ENCODE peak calls at places on chromosomes 5 and 9, in four cellular contexts. J is uterus, K is ascending aorta, O is mesenchymal stem cell. R is an unnamed sample.
A peak's percentile ranks its signal among the peaks of the same experiment; 100 is the strongest.

GRCh38 chr9:20989923-20990341 is 41.5 kb downstream of the HACD4 start:
- DNase-seq in K (peak; percentile 21), J (no peak), O (no peak), R (no peak)

GRCh38 chr5:131164161-131164930 is 710 bp downstream of the HINT1 start:
- DNase-seq in O (peak; percentile 82), J (peak; percentile 61), K (no peak), R (peak; percentile 38)

GRCh38 chr5:177475563-177476427 is 2.4 kb upstream of the DBN1 start:
- DNase-seq in K (no peak), J (peak; percentile 31), O (peak; percentile 26), R (no peak)

GRCh38 chr5:67215592-67216471 is 19.2 kb upstream of the CD180 start:
- DNase-seq in K (peak; percentile 70), J (peak; percentile 42), O (peak; percentile 42), R (peak; percentile 53)

GRCh38 chr5:16260000-16260399 is 80.4 kb upstream of the MARCHF11 start:
- DNase-seq in O (no peak), K (no peak), J (no peak), R (no peak)

GRCh38 chr5:146789712-146790660 is 88.6 kb downstream of the PPP2R2B start:
- DNase-seq in O (no peak), K (no peak), J (no peak), R (no peak)

GRCh38 chr9:113955076-113955752 is 79.1 kb downstream of the ZNF618 start:
- DNase-seq in K (no peak), J (no peak), O (peak; percentile 83), R (peak; percentile 32)

GRCh38 chr9:111975709-111976108 is 79.1 kb downstream of the UGCG start:
- DNase-seq in O (no peak), K (no peak), J (no peak), R (no peak)

GRCh38 chr9:133509179-133510083 is 15.3 kb downstream of the MYMK start:
- DNase-seq in O (peak; percentile 27), K (no peak), J (no peak), R (no peak)

GRCh38 chr9:26243722-26244121 is 565.5 kb upstream of the TUSC1 start:
- DNase-seq in O (peak; percentile 88), K (no peak), J (no peak), R (no peak)

GRCh38 chr9:71762900-71763653 is 5.2 kb downstream of the CEMIP2 start:
- DNase-seq in K (no peak), J (no peak), O (peak; percentile 44), R (no peak)

GRCh38 chr5:133376986-133377385 is 235.4 kb downstream of the FSTL4 start:
- DNase-seq in K (no peak), O (no peak), J (no peak), R (no peak)

GRCh38 chr9:7185612-7186011 is 427.8 kb downstream of the KDM4C start:
- DNase-seq in O (peak; percentile 61), J (no peak), K (no peak), R (no peak)

GRCh38 chr9:35840901-35841900 is 12.2 kb downstream of the TMEM8B start:
- DNase-seq in K (no peak), O (no peak), J (no peak), R (no peak)

GRCh38 chr9:91555132-91555531 is 131.5 kb upstream of the NFIL3 start:
- DNase-seq in J (no peak), K (no peak), O (no peak), R (no peak)

GRCh38 chr9:35333551-35333950 is 156.4 kb upstream of the RUSC2 start:
- DNase-seq in O (peak; percentile 52), J (no peak), K (no peak), R (no peak)

GRCh38 chr9:6538666-6539071 is 106.9 kb downstream of the GLDC start:
- DNase-seq in O (peak; percentile 45), K (no peak), J (no peak), R (no peak)

GRCh38 chr9:12627091-12627490 is 66.1 kb upstream of the TYRP1 start:
- DNase-seq in K (no peak), O (no peak), J (no peak), R (no peak)

GRCh38 chr5:40429258-40430111 is 250.2 kb upstream of the PTGER4 start:
- DNase-seq in J (no peak), K (no peak), O (peak; percentile 7), R (no peak)

GRCh38 chr5:171920765-171921391 is 85.6 kb downstream of the FBXW11 start:
- DNase-seq in K (no peak), O (no peak), J (no peak), R (no peak)

GRCh38 chr5:2703615-2704014 is 47.9 kb downstream of the IRX2 start:
- DNase-seq in K (no peak), J (no peak), O (no peak), R (no peak)

GRCh38 chr9:123606141-123606540 is 250.1 kb downstream of the CRB2 start:
- DNase-seq in K (no peak), O (no peak), J (no peak), R (no peak)

GRCh38 chr5:133664422-133664821 is 52.1 kb upstream of the FSTL4 start:
- DNase-seq in O (peak; percentile 6), K (no peak), J (no peak), R (no peak)

GRCh38 chr9:110111868-110112267 is 96.1 kb downstream of the C9orf152 start:
- DNase-seq in J (no peak), O (no peak), K (no peak), R (no peak)

GRCh38 chr9:21317956-21318923 is 13.1 kb upstream of the IFNA5 start:
- DNase-seq in J (peak; percentile 17), K (no peak), O (peak; percentile 56), R (no peak)

GRCh38 chr9:96691326-96691725 is 36.2 kb upstream of the PRXL2C start:
- DNase-seq in O (no peak), K (no peak), J (no peak), R (no peak)

GRCh38 chr9:84856181-84856632 is 186.7 kb downstream of the NTRK2 start:
- DNase-seq in J (peak; percentile 38), O (no peak), K (no peak), R (no peak)

GRCh38 chr5:124060413-124061095 is 548.6 kb downstream of the CSNK1G3 start:
- DNase-seq in K (no peak), O (no peak), J (no peak), R (no peak)

GRCh38 chr9:37963936-37964739 is 60.2 kb upstream of the SLC25A51 start:
- DNase-seq in O (peak; percentile 91), J (no peak), K (peak; percentile 51), R (peak; percentile 60)

GRCh38 chr9:107707915-107708441 is 218.4 kb upstream of the KLF4 start:
- DNase-seq in O (peak; percentile 78), K (no peak), J (no peak), R (no peak)

GRCh38 chr9:77588319-77588937 is 59.7 kb downstream of the GNA14 start:
- DNase-seq in J (no peak), O (peak; percentile 85), K (no peak), R (no peak)

GRCh38 chr5:132227485-132228240 is at the start of gene P4HA2:
- DNase-seq in J (peak; percentile 89), O (peak; percentile 79), K (no peak), R (peak; percentile 20)

GRCh38 chr5:76041863-76042262 is 41.3 kb upstream of the SV2C start:
- DNase-seq in J (no peak), O (no peak), K (no peak), R (no peak)

GRCh38 chr5:6832272-6832671 is 119.0 kb downstream of the TENT4A start:
- DNase-seq in O (no peak), J (no peak), K (no peak), R (no peak)

GRCh38 chr5:93717162-93717561 is 24.2 kb downstream of the POU5F2 start:
- DNase-seq in J (no peak), K (no peak), O (peak; percentile 19), R (no peak)

GRCh38 chr5:150291388-150292385 is 2.1 kb upstream of the CAMK2A start:
- DNase-seq in O (no peak), K (no peak), J (no peak), R (no peak)

GRCh38 chr9:4325113-4325512 is 25.2 kb upstream of the GLIS3 start:
- DNase-seq in K (no peak), O (no peak), J (no peak), R (no peak)

GRCh38 chr5:135432113-135432512 is 15.0 kb downstream of the DCANP1 start:
- DNase-seq in O (no peak), K (no peak), J (no peak), R (no peak)
- H3K4me1 ChIP-seq in O (peaks cover 18% of the 10 kb centered on the region), K (no peaks in the 10 kb centered on the region), J (no peaks in the 10 kb centered on the region), R (no peaks in the 10 kb centered on the region)

GRCh38 chr9:95092321-95093072 is 225.0 kb downstream of the FANCC start:
- DNase-seq in J (no peak), K (no peak), O (peak; percentile 92), R (no peak)
- H3K4me1 ChIP-seq in J (peaks cover 56% of the 10 kb centered on the region), K (peaks cover 45% of the 10 kb centered on the region), O (peaks cover 57% of the 10 kb centered on the region), R (peaks cover 87% of the 10 kb centered on the region)

GRCh38 chr5:139495644-139496435 is 13.3 kb upstream of the STING1 start:
- DNase-seq in J (no peak), K (no peak), O (peak; percentile 30), R (no peak)
- H3K4me1 ChIP-seq in J (no peaks in the 10 kb centered on the region), K (no peaks in the 10 kb centered on the region), O (peaks cover 3% of the 10 kb centered on the region), R (peaks cover 10% of the 10 kb centered on the region)

DNA sequence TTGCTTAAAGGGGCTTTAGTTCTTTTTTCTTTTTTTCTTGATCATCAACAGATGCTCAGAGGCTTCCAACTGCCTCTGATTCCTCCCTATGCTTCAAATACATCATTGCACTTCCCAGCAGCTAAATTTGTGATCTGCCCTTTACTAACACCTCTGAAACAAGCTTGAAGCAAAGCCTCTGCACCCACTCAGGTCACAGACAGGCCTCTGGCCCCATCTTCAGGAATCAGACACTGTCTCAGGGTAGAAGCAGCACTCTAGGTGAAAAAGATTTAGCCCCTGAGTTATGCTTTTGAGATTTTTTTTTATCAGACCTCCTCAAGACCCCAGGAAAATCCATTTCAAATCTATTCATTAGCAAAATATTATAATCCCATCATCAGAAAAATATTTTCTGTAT is 91.5 kb downstream of the MAMDC2 start:
- DNase-seq in J (no peak), O (no peak), K (no peak), R (no peak)
- H3K4me1 ChIP-seq in J (peaks cover 6% of the 10 kb centered on the region), O (peaks cover 5% of the 10 kb centered on the region), K (no peaks in the 10 kb centered on the region), R (peaks cover 12% of the 10 kb centered on the region)

GRCh38 chr9:23590601-23591000 is 235.4 kb downstream of the ELAVL2 start:
- DNase-seq in J (no peak), O (peak; percentile 52), K (no peak), R (no peak)

GRCh38 chr9:23587433-23587832 is 238.6 kb downstream of the ELAVL2 start:
- DNase-seq in J (peak; percentile 17), O (peak; percentile 4), K (no peak), R (peak; percentile 3)

GRCh38 chr9:23582836-23583235 is 243.2 kb downstream of the ELAVL2 start:
- DNase-seq in K (no peak), O (no peak), J (no peak), R (no peak)

GRCh38 chr9:23587903-23588302 is 238.1 kb downstream of the ELAVL2 start:
- DNase-seq in K (no peak), J (no peak), O (no peak), R (no peak)

DNA sequence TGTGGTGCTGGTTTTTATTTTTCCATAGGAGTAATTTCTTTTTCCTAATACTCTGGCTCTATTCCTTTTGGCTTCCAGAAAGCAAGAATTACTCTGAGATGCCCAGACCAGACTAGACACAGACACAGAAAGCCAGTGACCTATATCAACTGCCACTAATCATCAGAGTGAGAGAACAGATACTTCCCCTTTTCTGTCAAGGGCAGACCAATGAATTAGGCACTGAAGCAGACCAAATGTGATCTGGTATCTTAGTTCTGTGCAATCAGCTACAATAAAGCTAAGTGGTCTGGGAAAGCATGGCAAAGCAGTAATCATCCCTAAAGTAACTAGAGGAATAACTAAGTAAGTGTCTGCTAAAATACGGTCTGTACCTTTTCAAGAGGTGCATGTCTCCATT is 239.1 kb downstream of the ELAVL2 start:
- DNase-seq in K (no peak), O (no peak), J (no peak), R (no peak)
- H3K4me1 ChIP-seq in K (no peaks in the 10 kb centered on the region), O (no peaks in the 10 kb centered on the region), J (no peaks in the 10 kb centered on the region), R (no peaks in the 10 kb centered on the region)

GRCh38 chr9:125749951-125750655 is 2.9 kb downstream of the PBX3 start:
- DNase-seq in J (no peak), O (peak; percentile 72), K (no peak), R (no peak)
- H3K4me1 ChIP-seq in J (no peaks in the 10 kb centered on the region), O (peaks cover 1% of the 10 kb centered on the region), K (no peaks in the 10 kb centered on the region), R (peaks cover 13% of the 10 kb centered on the region)